ENCODE peak calls at places on chromosomes 2 and 18, in six cellular contexts. I is GM13976, D is stomach, G is AG04450, H is AG09309, P is transverse colon. Q is an unnamed sample.
A peak's percentile ranks its signal among the peaks of the same experiment; 100 is the strongest.

GRCh38 chr2:64212801-64213321 is 68.6 kb upstream of the PELI1 start:
- DNase-seq in H (no peak), D (no peak), I (peak; percentile 33), P (no peak), G (no peak), Q (peak; percentile 78)

GRCh38 chr18:23689616-23690504 is 607 bp downstream of the LAMA3 start:
- DNase-seq in D (peak; percentile 29), I (peak; percentile 50), P (no peak), H (no peak), G (no peak), Q (peak; percentile 11)

GRCh38 chr2:186848873-186849578 is at the start of gene ZSWIM2:
- DNase-seq in P (peak; percentile 13), I (peak; percentile 38), G (peak; percentile 58), D (peak; percentile 62), H (peak; percentile 90), Q (peak; percentile 45)

GRCh38 chr2:127324635-127325034 is 30.7 kb upstream of the ERCC3 start:
- DNase-seq in G (peak; percentile 34), D (no peak), I (no peak), P (no peak), H (peak; percentile 27), Q (no peak)

GRCh38 chr2:86831537-86831936 is 30.1 kb downstream of the CD8B start:
- DNase-seq in D (no peak), P (no peak), G (no peak), H (no peak), I (no peak), Q (no peak)

GRCh38 chr18:31685097-31686082 is 1.0 kb upstream of the B4GALT6 start:
- DNase-seq in D (peak; percentile 70), H (no peak), P (peak; percentile 76), I (peak; percentile 91), G (no peak), Q (peak; percentile 64)

GRCh38 chr2:177334940-177335543 is 57.5 kb upstream of the AGPS start:
- DNase-seq in G (no peak), P (no peak), I (peak; percentile 35), D (no peak), H (no peak), Q (peak; percentile 32)

GRCh38 chr2:240627736-240628506 is 2.6 kb downstream of the GPR35 start:
- DNase-seq in I (no peak), H (no peak), P (peak; percentile 2), G (no peak), D (no peak), Q (no peak)

GRCh38 chr18:79764131-79764530 is 33.6 kb upstream of the KCNG2 start:
- DNase-seq in D (no peak), G (no peak), H (no peak), P (peak; percentile 0), I (no peak), Q (no peak)

GRCh38 chr2:14909795-14910194 is 277.3 kb downstream of the LRATD1 start:
- DNase-seq in D (no peak), G (no peak), H (no peak), P (no peak), I (no peak), Q (no peak)

GRCh38 chr2:170467568-170468422 is 247.3 kb upstream of the SP5 start:
- DNase-seq in P (no peak), H (no peak), I (no peak), G (no peak), D (no peak), Q (no peak)

GRCh38 chr2:11738589-11739436 is 7.6 kb upstream of the LPIN1 start:
- DNase-seq in G (peak; percentile 53), D (peak; percentile 66), P (peak; percentile 68), H (peak; percentile 72), I (no peak), Q (peak; percentile 50)

GRCh38 chr2:200765139-200765951 is 46.4 kb upstream of the BZW1 start:
- DNase-seq in P (no peak), D (no peak), H (peak; percentile 76), G (peak; percentile 81), I (no peak), Q (peak; percentile 73)

GRCh38 chr2:179646173-179646762 is 215.1 kb downstream of the ZNF385B start:
- DNase-seq in P (no peak), G (no peak), H (no peak), I (no peak), D (no peak), Q (no peak)

GRCh38 chr2:19614066-19614465 is 255.6 kb upstream of the OSR1 start:
- DNase-seq in H (no peak), G (no peak), D (no peak), I (no peak), P (no peak), Q (no peak)

GRCh38 chr18:7158201-7158600 is 40.6 kb upstream of the LAMA1 start:
- DNase-seq in P (no peak), H (peak; percentile 48), D (no peak), G (peak; percentile 20), I (no peak), Q (no peak)

GRCh38 chr2:241257419-241258032 is 57.9 kb downstream of the HDLBP start:
- DNase-seq in I (no peak), D (no peak), P (no peak), G (no peak), H (no peak), Q (no peak)

GRCh38 chr2:26528186-26528585 is 50.3 kb upstream of the OTOF start:
- DNase-seq in P (no peak), D (no peak), H (no peak), G (no peak), I (no peak), Q (no peak)

GRCh38 chr2:209642146-209642815 is 129.4 kb upstream of the UNC80 start:
- DNase-seq in I (no peak), P (no peak), G (no peak), H (no peak), D (no peak), Q (no peak)

GRCh38 chr2:237459741-237460174 is 27.3 kb upstream of the MLPH start:
- DNase-seq in P (no peak), H (no peak), I (no peak), D (no peak), G (no peak), Q (no peak)

GRCh38 chr18:51342815-51343214 is 145.3 kb upstream of the MEX3C start:
- DNase-seq in G (no peak), H (no peak), I (no peak), D (no peak), P (no peak), Q (peak; percentile 24)

GRCh38 chr2:152466041-152466440 is 131.1 kb downstream of the FMNL2 start:
- DNase-seq in I (no peak), H (no peak), P (no peak), G (no peak), D (no peak), Q (no peak)

GRCh38 chr2:186065491-186065890 is 326.9 kb downstream of the FSIP2 start:
- DNase-seq in G (no peak), H (no peak), P (no peak), I (no peak), D (no peak), Q (no peak)

GRCh38 chr2:25829377-25829704 is 48.9 kb downstream of the ASXL2 start:
- DNase-seq in P (no peak), H (no peak), D (no peak), I (no peak), G (no peak), Q (no peak)

GRCh38 chr2:9378433-9379371 is 44.6 kb downstream of the ITGB1BP1 start:
- DNase-seq in G (peak; percentile 61), D (no peak), H (no peak), I (no peak), P (peak; percentile 35), Q (no peak)

GRCh38 chr2:239533917-239534316 is 133.1 kb upstream of the HDAC4 start:
- DNase-seq in G (no peak), I (no peak), D (no peak), H (no peak), P (no peak), Q (no peak)

GRCh38 chr2:233418761-233419625 is 64.7 kb downstream of the DGKD start:
- DNase-seq in H (no peak), G (no peak), P (no peak), I (peak; percentile 65), D (peak; percentile 65), Q (peak; percentile 85)
- TF ChIP-seq CTCF in H (no peak), G (no peak), P (no peak), I (no peak), D (no peak), Q (no peak)

DNA sequence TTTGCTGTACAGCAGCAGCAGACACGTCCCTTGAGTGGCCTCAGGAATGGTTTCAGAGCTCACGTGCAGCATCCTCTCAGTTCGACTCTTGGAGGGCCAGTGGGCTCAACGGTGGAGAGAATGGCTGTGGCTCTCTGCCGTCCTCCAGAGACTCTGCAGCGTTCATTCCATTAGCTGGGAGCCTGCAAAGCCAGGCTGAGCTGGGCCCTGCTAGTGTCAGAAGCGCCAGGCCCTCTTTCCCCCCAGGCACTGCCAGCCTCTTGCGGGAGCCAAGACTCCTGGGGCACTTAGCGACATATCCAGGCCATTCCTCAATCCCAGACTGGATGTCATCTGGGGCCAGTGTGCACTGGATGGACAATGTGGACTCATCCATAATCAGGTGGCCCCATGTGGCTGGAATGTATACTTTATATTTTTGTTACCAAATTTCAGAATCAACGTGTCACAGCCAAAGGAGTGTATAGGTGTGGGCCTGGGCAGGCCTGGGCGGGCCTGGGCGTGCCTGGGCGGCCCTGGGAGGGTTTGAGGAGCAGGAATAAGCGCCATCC is 125.1 kb upstream of the EPAS1 start:
- DNase-seq in I (no peak), H (no peak), G (no peak), D (no peak), P (no peak), Q (no peak)
- TF ChIP-seq CTCF in I (no peak), H (no peak), G (peak; percentile 15), D (no peak), P (no peak), Q (no peak)

GRCh38 chr18:45285251-45285650 is 330.0 kb upstream of the SLC14A2 start:
- DNase-seq in G (no peak), D (no peak), I (no peak), H (no peak), P (no peak), Q (no peak)

GRCh38 chr18:45282101-45282812 is 333.0 kb upstream of the SLC14A2 start:
- DNase-seq in D (no peak), P (no peak), H (no peak), I (no peak), G (no peak), Q (no peak)

GRCh38 chr18:45280486-45281263 is 334.6 kb upstream of the SLC14A2 start:
- DNase-seq in H (no peak), P (no peak), I (no peak), G (no peak), D (no peak), Q (no peak)

GRCh38 chr18:45287531-45287930 is 327.7 kb upstream of the SLC14A2 start:
- DNase-seq in P (peak; percentile 15), D (peak; percentile 63), I (no peak), H (no peak), G (no peak), Q (no peak)

DNA sequence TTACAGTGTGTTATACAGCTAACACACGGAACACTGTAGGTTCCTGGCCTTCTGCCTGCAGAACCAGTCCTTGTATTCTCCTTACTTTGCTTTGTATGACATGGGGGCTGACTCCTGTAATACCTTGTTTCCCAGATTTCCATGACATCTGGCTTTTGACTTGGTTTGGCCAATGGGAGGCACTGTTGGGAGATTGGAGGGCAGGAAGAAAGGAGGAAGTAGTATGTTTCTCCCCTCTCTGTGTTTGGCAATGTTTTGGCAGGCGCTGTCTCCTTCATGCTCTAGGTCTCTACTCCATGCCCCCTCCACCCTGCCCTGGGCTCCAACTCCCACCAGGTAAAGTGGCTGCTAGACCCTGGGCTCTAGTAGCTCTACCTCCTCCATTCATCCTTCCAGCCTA is 331.1 kb upstream of the SLC14A2 start:
- DNase-seq in D (no peak), H (no peak), I (no peak), P (no peak), G (no peak), Q (no peak)
- TF ChIP-seq CTCF in D (no peak), H (no peak), I (no peak), P (no peak), G (no peak), Q (no peak)

GRCh38 chr2:148781544-148781943 is 93.5 kb upstream of the KIF5C start:
- DNase-seq in D (no peak), I (no peak), G (no peak), H (no peak), P (no peak), Q (no peak)
- TF ChIP-seq CTCF in D (no peak), I (no peak), G (no peak), H (no peak), P (no peak), Q (no peak)